ENCODE peak calls at places on chromosomes 13 and 19, in seven cellular contexts. D is GM20000, T is dorsolateral prefrontal cortex, M is nephron progenitor cell, E is progenitor cell of endocrine pancreas, Z is RWPE1, F is A673. X is an unnamed sample.

GRCh38 chr13:39603424-39603947 is 493 bp upstream of the LHFPL6 start:
- DNase-seq in D (no peak), T (no peak), M (peak; percentile 26), E (no peak), Z (no peak), F (peak; percentile 45), X (no peak)

GRCh38 chr13:68145852-68146251 is 915.7 kb upstream of the PCDH9 start:
- DNase-seq in D (no peak), T (no peak), M (no peak), E (no peak), Z (no peak), F (no peak), X (no peak)

GRCh38 chr13:29737061-29737460 is 113.4 kb downstream of the UBL3 start:
- DNase-seq in D (no peak), T (no peak), M (no peak), E (no peak), Z (no peak), F (no peak), X (no peak)

GRCh38 chr19:46618670-46619231 is 6.1 kb downstream of the PTGIR start:
- DNase-seq in D (no peak), T (no peak), M (no peak), E (no peak), Z (no peak), F (peak; percentile 62), X (no peak)

GRCh38 chr13:74219571-74219970 is 85.4 kb upstream of the KLF12 start:
- DNase-seq in D (no peak), T (no peak), M (no peak), E (no peak), Z (no peak), F (no peak), X (no peak)

GRCh38 chr19:41000310-41000737 is 9.2 kb downstream of the CYP2B6 start:
- DNase-seq in D (no peak), T (no peak), M (no peak), E (no peak), Z (peak; percentile 24), F (peak; percentile 10), X (no peak)

GRCh38 chr13:64471916-64472315 is 2758.2 kb downstream of the PCDH9 start:
- DNase-seq in D (no peak), T (no peak), M (no peak), E (no peak), Z (peak; percentile 9), F (peak; percentile 75), X (no peak)

GRCh38 chr13:43316997-43317396 is 293.6 kb downstream of the DNAJC15 start:
- DNase-seq in D (no peak), T (no peak), M (no peak), E (no peak), Z (no peak), F (peak; percentile 85), X (no peak)

GRCh38 chr19:29815231-29815630 is 3.4 kb downstream of the CCNE1 start:
- DNase-seq in D (peak; percentile 57), T (no peak), M (no peak), E (no peak), Z (no peak), F (peak; percentile 36), X (no peak)

GRCh38 chr13:23558675-23559536 is 11.3 kb upstream of the TNFRSF19 start:
- DNase-seq in D (peak; percentile 30), T (no peak), M (no peak), E (no peak), Z (peak; percentile 79), F (peak; percentile 67), X (no peak)

GRCh38 chr13:21060063-21060826 is 1.1 kb downstream of the LATS2 start:
- DNase-seq in D (peak; percentile 62), T (no peak), M (peak; percentile 63), E (peak; percentile 39), Z (peak; percentile 30), F (peak; percentile 33), X (peak; percentile 36)

GRCh38 chr13:30918662-30919405 is 12.8 kb downstream of the MEDAG start:
- DNase-seq in D (no peak), T (no peak), M (no peak), E (no peak), Z (peak; percentile 13), F (no peak), X (no peak)

GRCh38 chr13:103803349-103803748 is 737.1 kb upstream of the SLC10A2 start:
- DNase-seq in D (no peak), T (no peak), M (no peak), E (no peak), Z (no peak), F (no peak), X (no peak)

GRCh38 chr19:10256970-10257615 is 5.1 kb downstream of the MRPL4 start:
- DNase-seq in D (no peak), T (no peak), M (no peak), E (no peak), Z (no peak), F (no peak), X (no peak)

GRCh38 chr13:42041017-42041683 is 7.3 kb upstream of the DGKH start:
- DNase-seq in D (peak; percentile 56), T (no peak), M (peak; percentile 58), E (peak; percentile 30), Z (peak; percentile 57), F (peak; percentile 69), X (peak; percentile 63)

GRCh38 chr13:106603568-106603967 is 35.6 kb upstream of the ARGLU1 start:
- DNase-seq in D (no peak), T (no peak), M (no peak), E (no peak), Z (no peak), F (no peak), X (no peak)

GRCh38 chr13:77061362-77061761 is 34.4 kb upstream of the FBXL3 start:
- DNase-seq in D (no peak), T (no peak), M (no peak), E (no peak), Z (no peak), F (no peak), X (no peak)

GRCh38 chr13:77055158-77055557 is 28.2 kb upstream of the FBXL3 start:
- DNase-seq in D (no peak), T (no peak), M (no peak), E (no peak), Z (no peak), F (no peak), X (no peak)

GRCh38 chr13:77056886-77057285 is 29.9 kb upstream of the FBXL3 start:
- DNase-seq in D (no peak), T (no peak), M (no peak), E (no peak), Z (no peak), F (no peak), X (no peak)

GRCh38 chr13:77053192-77053591 is 26.2 kb upstream of the FBXL3 start:
- DNase-seq in D (no peak), T (no peak), M (no peak), E (no peak), Z (no peak), F (no peak), X (no peak)

DNA sequence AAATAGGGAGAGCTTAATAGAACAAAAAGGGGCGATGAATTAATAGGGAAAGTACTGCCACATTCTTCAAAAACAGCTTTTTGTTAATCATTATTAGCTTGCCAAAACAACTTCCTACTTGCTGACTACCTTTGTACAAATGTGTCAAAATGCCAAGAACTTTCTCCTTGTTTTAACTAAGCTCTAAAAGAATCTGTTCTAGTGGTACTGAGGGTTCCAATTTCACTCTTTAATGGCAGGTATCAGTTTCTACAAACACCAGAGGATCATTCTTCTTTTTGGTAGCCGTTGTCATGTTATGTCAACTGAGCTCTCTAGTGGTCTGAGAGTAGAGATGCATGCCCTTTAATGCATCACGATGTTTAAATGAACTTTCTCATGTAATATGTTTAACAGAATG is 29.4 kb upstream of the FBXL3 start:
- DNase-seq in D (no peak), T (no peak), M (no peak), E (no peak), Z (no peak), F (no peak), X (no peak)
- TF ChIP-seq CTCF in D (no peak), T (no peak), M (peak; percentile 16), E (no peak), Z (no peak), F (no peak), X (no peak)

GRCh38 chr13:99610702-99611289 is 109.5 kb downstream of the TM9SF2 start:
- DNase-seq in D (no peak), T (no peak), M (no peak), E (no peak), Z (no peak), F (peak; percentile 32), X (no peak)
- TF ChIP-seq CTCF in D (no peak), T (peak; percentile 10), M (no peak), E (peak; percentile 27), Z (no peak), F (peak; percentile 46), X (no peak)

GRCh38 chr13:88649855-88650254 is 978.7 kb downstream of the SLITRK5 start:
- DNase-seq in D (no peak), T (no peak), M (no peak), E (no peak), Z (no peak), F (no peak), X (no peak)

GRCh38 chr13:88643233-88643632 is 972.1 kb downstream of the SLITRK5 start:
- DNase-seq in D (no peak), T (no peak), M (no peak), E (no peak), Z (no peak), F (no peak), X (no peak)

GRCh38 chr13:88651531-88651930 is 980.4 kb downstream of the SLITRK5 start:
- DNase-seq in D (no peak), T (no peak), M (no peak), E (no peak), Z (no peak), F (no peak), X (no peak)

DNA sequence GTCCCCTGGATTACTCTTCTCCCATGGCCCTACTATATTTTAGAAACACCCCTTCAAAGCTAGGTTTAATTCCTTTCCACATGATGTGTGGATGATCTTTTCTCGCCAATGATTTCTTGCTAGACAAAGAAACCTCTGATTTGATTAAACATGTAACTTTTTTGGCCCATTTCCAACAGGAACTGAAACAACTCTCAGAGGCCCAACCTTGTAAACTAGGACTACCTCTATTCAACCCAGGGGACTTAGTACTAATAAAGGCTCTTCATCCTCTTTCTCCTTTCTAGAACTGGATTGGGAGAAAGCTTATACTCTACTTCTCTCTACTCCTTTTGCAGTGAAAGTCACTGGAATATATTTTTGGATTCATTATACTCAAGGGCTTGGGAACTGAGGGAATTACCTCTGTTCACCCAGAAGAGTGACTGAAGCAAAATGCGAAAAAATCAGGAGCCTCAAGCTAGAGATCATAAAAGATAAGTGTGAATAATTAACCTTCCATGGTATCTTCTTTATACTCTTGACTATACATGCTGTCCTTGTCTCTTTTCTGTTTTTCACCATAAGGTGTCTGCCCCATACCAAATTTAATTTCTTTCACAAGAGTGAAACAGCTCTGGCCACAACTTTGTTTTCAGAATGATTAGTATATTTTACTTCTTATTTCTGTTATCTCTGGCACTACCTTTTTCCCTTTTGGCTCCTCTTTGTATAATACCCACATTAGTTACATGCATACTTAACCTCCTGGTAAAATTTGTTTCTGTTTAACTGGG is 977.6 kb downstream of the SLITRK5 start:
- DNase-seq in D (no peak), T (no peak), M (no peak), E (no peak), Z (no peak), F (no peak), X (no peak)
- TF ChIP-seq CTCF in D (no peak), T (no peak), M (no peak), E (no peak), Z (no peak), F (no peak), X (no peak)

DNA sequence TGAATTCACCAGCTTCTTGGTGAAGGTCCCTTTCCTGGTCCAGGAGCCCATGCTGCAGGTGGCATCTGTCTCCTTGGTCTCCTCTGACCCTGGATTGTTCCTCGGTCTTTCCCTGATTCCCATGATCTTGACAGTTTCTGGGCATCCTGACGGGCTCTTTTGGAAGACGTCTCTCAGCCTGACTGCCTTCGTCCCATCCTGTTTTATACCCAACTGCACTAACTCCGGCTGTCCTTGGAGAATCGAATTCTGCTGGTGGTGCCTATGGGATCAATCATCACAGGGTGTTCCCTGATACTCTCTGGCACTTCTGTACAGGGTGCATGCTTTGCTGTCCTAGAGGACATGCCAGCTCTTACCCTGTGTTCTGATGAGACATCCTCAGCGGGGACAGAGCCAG is 19.1 kb downstream of the CERS1 start:
- DNase-seq in D (no peak), T (no peak), M (no peak), E (no peak), Z (no peak), F (no peak), X (no peak)
- TF ChIP-seq CTCF in D (no peak), T (no peak), M (no peak), E (no peak), Z (no peak), F (no peak), X (no peak)